ENCODE peak calls at places on chromosomes 13 and 19, in nine cellular contexts. N, K, C, A, W, R, M, Z and D are unnamed samples.
A peak's percentile ranks its signal among the peaks of the same experiment; 100 is the strongest.

GRCh38 chr13:27264181-27264580 is 6.4 kb upstream of the RASL11A start:
- DNase-seq in N (peak; percentile 89), K (no peak), C (peak; percentile 35), A (no peak), W (no peak), R (no peak), M (no peak), Z (no peak), D (peak; percentile 30)

GRCh38 chr19:32223595-32224370 is 121.6 kb upstream of the ZNF507 start:
- DNase-seq in N (no peak), K (no peak), C (no peak), A (no peak), W (no peak), R (no peak), M (no peak), Z (no peak), D (no peak)

GRCh38 chr13:88031980-88032562 is 360.9 kb downstream of the SLITRK5 start:
- DNase-seq in N (peak; percentile 0), K (no peak), C (no peak), A (no peak), W (no peak), R (no peak), M (no peak), Z (no peak), D (no peak)

GRCh38 chr13:30869491-30869890 is 36.6 kb upstream of the MEDAG start:
- DNase-seq in N (peak; percentile 50), K (no peak), C (no peak), A (peak; percentile 47), W (no peak), R (peak; percentile 61), M (no peak), Z (no peak), D (no peak)

GRCh38 chr13:112376050-112376681 is at the start of gene SPACA7:
- DNase-seq in N (no peak), K (no peak), C (no peak), A (no peak), W (no peak), R (no peak), M (no peak), Z (no peak), D (no peak)

GRCh38 chr19:49427855-49428546 is 2.8 kb downstream of the GFY start:
- DNase-seq in N (no peak), K (peak; percentile 87), C (no peak), A (no peak), W (no peak), R (no peak), M (peak; percentile 40), Z (no peak), D (no peak)

GRCh38 chr19:12748489-12748888 is 3.1 kb upstream of the BEST2 start:
- DNase-seq in N (no peak), K (no peak), C (no peak), A (no peak), W (no peak), R (no peak), M (no peak), Z (no peak), D (no peak)

GRCh38 chr19:6694147-6694815 is 24.3 kb upstream of the TNFSF14 start:
- DNase-seq in N (no peak), K (no peak), C (no peak), A (no peak), W (peak; percentile 53), R (no peak), M (no peak), Z (no peak), D (no peak)

GRCh38 chr13:94236876-94237275 is 242.6 kb downstream of the DCT start:
- DNase-seq in N (no peak), K (no peak), C (no peak), A (no peak), W (no peak), R (no peak), M (no peak), Z (no peak), D (no peak)

GRCh38 chr13:93900735-93901134 is 578.7 kb downstream of the DCT start:
- DNase-seq in N (peak; percentile 67), K (no peak), C (no peak), A (no peak), W (no peak), R (no peak), M (no peak), Z (no peak), D (no peak)

GRCh38 chr13:49443689-49444516 is at the start of the genes CAB39L and SETDB2:
- DNase-seq in N (peak; percentile 99), K (peak; percentile 95), C (peak; percentile 99), A (peak; percentile 99), W (peak; percentile 98), R (peak; percentile 98), M (peak; percentile 99), Z (peak; percentile 99), D (peak; percentile 100)
- TF ChIP-seq CTCF in N (peak; percentile 48), K (peak; percentile 48), C (peak; percentile 40), A (peak; percentile 43), W (peak; percentile 80), R (peak; percentile 66), M (peak; percentile 38), Z (no peak), D (peak; percentile 48)

GRCh38 chr19:10963865-10964264 is 3.0 kb downstream of the SMARCA4 start:
- DNase-seq in N (no peak), K (no peak), C (no peak), A (no peak), W (no peak), R (no peak), M (no peak), Z (no peak), D (no peak)

GRCh38 chr19:10962863-10963262 is 2.0 kb downstream of the SMARCA4 start:
- DNase-seq in N (no peak), K (no peak), C (no peak), A (no peak), W (no peak), R (no peak), M (no peak), Z (no peak), D (no peak)

GRCh38 chr19:10966809-10967208 is 6.0 kb downstream of the SMARCA4 start:
- DNase-seq in N (no peak), K (no peak), C (no peak), A (no peak), W (no peak), R (no peak), M (no peak), Z (no peak), D (no peak)

GRCh38 chr19:10964903-10965302 is 4.1 kb downstream of the SMARCA4 start:
- DNase-seq in N (no peak), K (no peak), C (no peak), A (no peak), W (no peak), R (no peak), M (no peak), Z (no peak), D (no peak)

GRCh38 chr19:10965398-10965797 is 4.6 kb downstream of the SMARCA4 start:
- DNase-seq in N (no peak), K (no peak), C (no peak), A (no peak), W (no peak), R (no peak), M (no peak), Z (no peak), D (no peak)
- H3K4me1 ChIP-seq in N (peaks cover 9% of the 10 kb centered on the region), K (no peaks in the 10 kb centered on the region), C (peaks cover 11% of the 10 kb centered on the region), A (peaks cover 21% of the 10 kb centered on the region), W (peaks cover 34% of the 10 kb centered on the region), R (peaks cover 26% of the 10 kb centered on the region), M (peaks cover 68% of the 10 kb centered on the region), Z (peaks cover 37% of the 10 kb centered on the region), D (peaks cover 7% of the 10 kb centered on the region)

GRCh38 chr13:59342396-59342795 is 821.3 kb downstream of the DIAPH3 start:
- DNase-seq in N (no peak), K (no peak), C (no peak), A (no peak), W (no peak), R (no peak), M (no peak), Z (no peak), D (peak; percentile 20)

GRCh38 chr13:59343993-59344780 is 819.5 kb downstream of the DIAPH3 start:
- DNase-seq in N (no peak), K (no peak), C (no peak), A (no peak), W (no peak), R (no peak), M (no peak), Z (no peak), D (no peak)

GRCh38 chr13:59340581-59340980 is 823.1 kb downstream of the DIAPH3 start:
- DNase-seq in N (no peak), K (no peak), C (no peak), A (no peak), W (no peak), R (no peak), M (no peak), Z (no peak), D (no peak)

GRCh38 chr13:59345316-59345715 is 818.4 kb downstream of the DIAPH3 start:
- DNase-seq in N (no peak), K (no peak), C (no peak), A (peak; percentile 93), W (no peak), R (peak; percentile 68), M (no peak), Z (no peak), D (no peak)

DNA sequence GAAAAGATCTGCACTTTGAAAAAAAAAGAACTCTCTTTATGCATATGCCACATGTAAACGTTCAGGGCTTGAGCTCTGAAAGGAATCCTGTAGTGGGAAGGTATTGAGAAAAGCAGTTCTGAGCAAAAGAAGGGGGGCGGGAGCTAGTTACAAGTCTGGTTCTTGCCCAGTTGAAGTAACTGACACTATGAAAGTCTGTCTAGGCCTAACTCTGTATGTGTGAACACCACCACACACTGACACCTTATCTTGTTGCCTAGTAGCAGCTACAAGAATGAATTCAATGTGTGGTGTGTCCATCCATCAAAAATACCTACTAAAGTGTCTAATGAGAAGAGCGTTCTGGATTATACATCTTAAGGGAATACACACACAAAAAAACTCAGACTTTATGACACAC is 820.6 kb downstream of the DIAPH3 start:
- DNase-seq in N (no peak), K (no peak), C (no peak), A (no peak), W (no peak), R (no peak), M (no peak), Z (no peak), D (peak; percentile 50)
- H3K4me3 ChIP-seq in N (no peak overlapping the region), K (no peak overlapping the region), C (no peak overlapping the region), A (no peak overlapping the region), W (no peak overlapping the region), R (no peak overlapping the region), M (no peak overlapping the region), Z (no peak overlapping the region), D (no peak overlapping the region)

GRCh38 chr13:40688781-40689180 is 22.3 kb upstream of the FOXO1 start:
- DNase-seq in N (no peak), K (no peak), C (no peak), A (no peak), W (no peak), R (no peak), M (no peak), Z (no peak), D (no peak)
- TF ChIP-seq CTCF in N (no peak), K (no peak), C (no peak), A (no peak), W (no peak), R (no peak), M (no peak), Z (no peak), D (no peak)

GRCh38 chr19:45508681-45508930 is 1.3 kb downstream of the VASP start:
- DNase-seq in N (no peak), K (no peak), C (no peak), A (no peak), W (no peak), R (no peak), M (no peak), Z (no peak), D (peak; percentile 49)
- H3K4me1 ChIP-seq in N (peaks cover 11% of the 10 kb centered on the region), K (peaks cover 8% of the 10 kb centered on the region), C (peaks cover 15% of the 10 kb centered on the region), A (peaks cover 19% of the 10 kb centered on the region), W (peaks cover 60% of the 10 kb centered on the region), R (peaks cover 46% of the 10 kb centered on the region), M (peaks cover 53% of the 10 kb centered on the region), Z (peaks cover 46% of the 10 kb centered on the region), D (no peaks in the 10 kb centered on the region)